ENCODE peak calls at places on chromosomes 1 and 21, in four cellular contexts. One of them, this sample, is unnamed.

GRCh38 chr1:21254335-21254951 is 35.8 kb downstream of the ECE1 start:
- DNase-seq in A549: no peak
- DNase-seq in foreskin fibroblast: peak
- DNase-seq in fibroblast of mammary gland: peak
- DNase-seq in this sample: no peak

GRCh38 chr21:22791986-22792560 is 1793.9 kb downstream of the NCAM2 start:
- DNase-seq in A549: peak
- DNase-seq in foreskin fibroblast: peak
- DNase-seq in fibroblast of mammary gland: peak
- DNase-seq in this sample: no peak

GRCh38 chr1:35379317-35380000 is 111.0 kb downstream of the ZMYM4 start:
- DNase-seq in A549: no peak
- DNase-seq in foreskin fibroblast: no peak
- DNase-seq in fibroblast of mammary gland: no peak
- DNase-seq in this sample: no peak

GRCh38 chr1:168609133-168609715 is 32.8 kb downstream of the XCL1 start:
- DNase-seq in A549: no peak
- DNase-seq in foreskin fibroblast: peak
- DNase-seq in fibroblast of mammary gland: peak
- DNase-seq in this sample: no peak

GRCh38 chr1:226831953-226832352 is 38.5 kb upstream of the PSEN2 start:
- DNase-seq in A549: no peak
- DNase-seq in foreskin fibroblast: no peak
- DNase-seq in fibroblast of mammary gland: no peak
- DNase-seq in this sample: no peak

GRCh38 chr1:44067258-44068250 is 36.3 kb upstream of the SLC6A9 start:
- DNase-seq in A549: no peak
- DNase-seq in foreskin fibroblast: no peak
- DNase-seq in fibroblast of mammary gland: no peak
- DNase-seq in this sample: no peak

GRCh38 chr1:8985915-8986813 is 40.1 kb downstream of the SLC2A7 start:
- DNase-seq in A549: peak
- DNase-seq in foreskin fibroblast: peak
- DNase-seq in fibroblast of mammary gland: peak
- DNase-seq in this sample: peak

GRCh38 chr21:43853851-43854772 is 10.9 kb upstream of the AGPAT3 start:
- DNase-seq in A549: no peak
- DNase-seq in foreskin fibroblast: no peak
- DNase-seq in fibroblast of mammary gland: no peak
- DNase-seq in this sample: no peak

GRCh38 chr1:86858524-86859261 is 55.2 kb downstream of the SELENOF start:
- DNase-seq in A549: no peak
- DNase-seq in foreskin fibroblast: no peak
- DNase-seq in fibroblast of mammary gland: no peak
- DNase-seq in this sample: no peak

GRCh38 chr1:162944974-162945639 is 84.1 kb upstream of the CCDC190 start:
- DNase-seq in A549: no peak
- DNase-seq in foreskin fibroblast: no peak
- DNase-seq in fibroblast of mammary gland: no peak
- DNase-seq in this sample: no peak

GRCh38 chr1:14945132-14946010 is 208.2 kb upstream of the TMEM51 start:
- DNase-seq in A549: no peak
- DNase-seq in foreskin fibroblast: peak
- DNase-seq in fibroblast of mammary gland: peak
- DNase-seq in this sample: peak

GRCh38 chr1:187001198-187001904 is 172.6 kb downstream of the PLA2G4A start:
- DNase-seq in A549: no peak
- DNase-seq in foreskin fibroblast: peak
- DNase-seq in fibroblast of mammary gland: peak
- DNase-seq in this sample: peak

GRCh38 chr1:5991784-5992033 is 516 bp downstream of the NPHP4 start:
- DNase-seq in A549: no peak
- DNase-seq in foreskin fibroblast: no peak
- DNase-seq in fibroblast of mammary gland: no peak
- DNase-seq in this sample: no peak

GRCh38 chr1:43284065-43284464 is 1.3 kb downstream of the C1orf210 start:
- DNase-seq in A549: no peak
- DNase-seq in foreskin fibroblast: no peak
- DNase-seq in fibroblast of mammary gland: no peak
- DNase-seq in this sample: no peak

GRCh38 chr1:61157420-61157987 is 75.1 kb downstream of the NFIA start:
- DNase-seq in A549: no peak
- DNase-seq in foreskin fibroblast: peak
- DNase-seq in fibroblast of mammary gland: peak
- DNase-seq in this sample: peak

GRCh38 chr1:2212542-2213491 is 15.3 kb upstream of the SKI start:
- DNase-seq in A549: peak
- DNase-seq in foreskin fibroblast: peak
- DNase-seq in fibroblast of mammary gland: peak
- DNase-seq in this sample: no peak

GRCh38 chr1:1602941-1603506 is 3.1 kb upstream of the FNDC10 start:
- DNase-seq in A549: no peak
- DNase-seq in foreskin fibroblast: no peak
- DNase-seq in fibroblast of mammary gland: no peak
- DNase-seq in this sample: no peak

GRCh38 chr1:180849031-180849775 is 63.5 kb upstream of the KIAA1614 start:
- DNase-seq in A549: no peak
- DNase-seq in foreskin fibroblast: no peak
- DNase-seq in fibroblast of mammary gland: no peak
- DNase-seq in this sample: no peak

GRCh38 chr1:243924188-243924587 is 74.1 kb upstream of the AKT3 start:
- DNase-seq in A549: no peak
- DNase-seq in foreskin fibroblast: peak
- DNase-seq in fibroblast of mammary gland: peak
- DNase-seq in this sample: peak

GRCh38 chr1:119285482-119285881 is 83.1 kb upstream of the HAO2 start:
- DNase-seq in A549: no peak
- DNase-seq in foreskin fibroblast: peak
- DNase-seq in fibroblast of mammary gland: peak
- DNase-seq in this sample: peak

DNA sequence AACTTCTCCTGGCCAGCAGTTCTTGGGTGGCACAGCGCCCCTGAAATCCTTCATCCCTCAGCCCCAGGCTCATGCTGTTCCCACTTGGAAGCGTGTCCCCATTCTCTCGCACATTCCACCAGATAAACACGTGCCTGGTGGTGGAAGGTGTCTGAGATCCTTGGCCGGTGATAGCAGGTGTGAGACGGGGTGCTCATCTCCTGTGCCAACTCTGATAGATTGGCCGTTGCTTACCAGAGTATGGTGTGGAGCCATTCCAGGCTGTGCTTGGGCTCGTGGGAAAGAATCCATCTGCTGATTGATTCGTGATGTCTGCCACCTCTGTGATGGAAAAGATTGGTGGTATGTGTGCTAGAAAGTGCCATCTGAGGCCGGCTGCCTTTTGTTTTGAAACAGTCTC is 22.2 kb downstream of the ACTL8 start:
- DNase-seq in A549: no peak
- DNase-seq in foreskin fibroblast: no peak
- DNase-seq in fibroblast of mammary gland: no peak
- DNase-seq in this sample: no peak
- H3K4me3 ChIP-seq in A549: no peak
- H3K4me3 ChIP-seq in foreskin fibroblast: no peak
- H3K4me3 ChIP-seq in fibroblast of mammary gland: no peak
- H3K4me3 ChIP-seq in this sample: no peak

GRCh38 chr1:25567710-25568089 is 24.3 kb downstream of the LDLRAP1 start:
- DNase-seq in A549: no peak
- DNase-seq in foreskin fibroblast: peak
- DNase-seq in fibroblast of mammary gland: no peak
- DNase-seq in this sample: no peak

GRCh38 chr1:25566186-25566729 is 22.9 kb downstream of the LDLRAP1 start:
- DNase-seq in A549: no peak
- DNase-seq in foreskin fibroblast: no peak
- DNase-seq in fibroblast of mammary gland: no peak
- DNase-seq in this sample: no peak

GRCh38 chr1:25565626-25566025 is 22.2 kb downstream of the LDLRAP1 start:
- DNase-seq in A549: no peak
- DNase-seq in foreskin fibroblast: no peak
- DNase-seq in fibroblast of mammary gland: no peak
- DNase-seq in this sample: no peak

GRCh38 chr1:25568090-25568833 is 24.9 kb downstream of the LDLRAP1 start:
- DNase-seq in A549: no peak
- DNase-seq in foreskin fibroblast: peak
- DNase-seq in fibroblast of mammary gland: peak
- DNase-seq in this sample: no peak

DNA sequence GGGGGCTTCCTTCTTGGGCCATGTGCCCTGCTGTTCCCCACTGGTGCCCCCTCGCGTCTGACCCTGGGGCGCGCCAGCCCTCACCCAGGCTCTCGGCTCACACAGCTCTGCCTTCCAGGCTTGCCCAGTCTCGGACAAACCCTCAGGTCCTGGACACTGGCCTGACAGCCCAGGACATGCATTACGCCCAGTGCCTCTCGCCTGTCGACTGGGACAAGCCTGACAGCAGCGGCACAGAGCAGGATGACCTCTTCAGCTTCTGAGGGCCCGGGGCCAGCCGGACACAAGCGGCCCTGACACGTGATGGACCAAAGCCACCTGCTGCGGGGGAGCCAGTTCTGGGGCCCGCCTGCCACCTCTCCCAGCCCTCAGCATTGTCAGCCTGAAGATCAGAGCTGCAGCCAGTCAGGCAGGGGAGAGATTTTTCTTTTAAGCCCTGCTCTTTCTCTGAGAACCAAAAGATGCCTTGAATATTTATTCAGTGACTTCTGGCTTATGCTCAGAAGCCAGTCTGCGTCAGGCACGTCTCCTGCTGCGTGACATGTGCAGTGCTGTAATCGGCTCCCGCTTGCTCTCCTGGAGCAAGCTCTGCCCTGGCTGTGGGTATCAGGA is 23.4 kb downstream of the LDLRAP1 start:
- DNase-seq in A549: no peak
- DNase-seq in foreskin fibroblast: peak
- DNase-seq in fibroblast of mammary gland: peak
- DNase-seq in this sample: peak
- TF ChIP-seq CTCF in A549: no peak
- TF ChIP-seq CTCF in foreskin fibroblast: peak
- TF ChIP-seq CTCF in fibroblast of mammary gland: no peak
- TF ChIP-seq CTCF in this sample: peak

GRCh38 chr1:25046194-25046532 is 116.1 kb upstream of the RUNX3 start:
- DNase-seq in A549: no peak
- DNase-seq in foreskin fibroblast: no peak
- DNase-seq in fibroblast of mammary gland: no peak
- DNase-seq in this sample: no peak
- H3K4me3 ChIP-seq in A549: no peak
- H3K4me3 ChIP-seq in foreskin fibroblast: no peak
- H3K4me3 ChIP-seq in fibroblast of mammary gland: no peak
- H3K4me3 ChIP-seq in this sample: no peak

DNA sequence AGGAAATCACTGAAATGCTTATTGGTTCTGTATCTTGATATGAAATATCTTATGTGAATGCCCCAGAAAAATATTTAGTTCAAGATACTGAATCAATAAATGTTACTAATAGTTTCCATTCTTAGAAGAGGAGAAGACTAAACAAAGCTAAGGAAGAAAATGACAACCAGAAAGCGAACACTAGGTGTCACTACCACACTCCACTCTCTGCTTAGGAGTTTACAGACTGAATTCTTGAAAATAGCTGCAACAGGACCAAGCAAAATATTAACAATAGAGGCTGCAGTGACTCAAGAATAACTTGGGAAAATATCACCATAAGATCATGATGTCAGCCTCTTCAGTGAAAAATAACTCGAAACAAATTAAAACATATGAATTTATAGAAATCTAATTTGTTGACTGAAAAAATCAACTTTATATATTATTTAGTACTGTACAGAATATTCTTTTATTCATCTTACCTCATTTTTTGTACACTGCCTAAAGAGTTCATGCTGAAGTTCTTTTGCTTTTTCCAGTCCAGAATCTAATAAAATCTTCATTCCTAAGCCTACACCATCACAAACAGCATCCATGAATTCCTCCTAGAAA is 61.6 kb downstream of the KIF14 start:
- DNase-seq in A549: peak
- DNase-seq in foreskin fibroblast: peak
- DNase-seq in fibroblast of mammary gland: peak
- DNase-seq in this sample: peak
- TF ChIP-seq CTCF in A549: peak
- TF ChIP-seq CTCF in foreskin fibroblast: peak
- TF ChIP-seq CTCF in fibroblast of mammary gland: peak
- TF ChIP-seq CTCF in this sample: peak

DNA sequence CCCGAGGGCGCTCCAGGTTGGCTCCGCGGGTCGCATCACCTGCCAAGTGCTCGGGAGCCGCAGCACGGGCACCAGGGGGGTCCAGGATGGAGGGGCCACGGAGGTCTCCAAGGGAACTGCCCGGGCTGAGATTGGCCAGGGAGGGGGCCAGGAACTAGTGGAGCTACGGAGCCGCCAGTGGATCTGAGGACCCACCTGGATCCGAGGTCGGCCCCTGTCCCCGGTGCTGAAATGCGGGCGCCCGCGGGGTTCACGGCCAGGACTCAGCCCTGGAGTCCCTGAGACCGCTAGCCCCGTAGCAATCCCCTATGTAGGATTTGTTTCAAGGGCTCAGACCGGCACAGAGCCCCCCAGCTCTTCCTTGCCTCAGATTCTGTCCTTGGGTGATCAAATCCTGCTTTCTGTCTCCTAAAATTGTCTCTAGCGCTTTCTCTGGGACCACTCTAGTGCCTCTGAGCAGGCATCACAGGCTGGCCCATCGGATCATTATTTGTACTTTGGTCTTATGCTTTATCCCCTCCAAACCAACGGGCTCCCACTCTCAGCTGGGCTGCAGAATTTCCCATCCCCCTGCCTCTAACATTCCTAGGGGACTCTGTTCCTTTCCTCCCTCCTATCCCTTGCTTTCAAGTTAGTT is 27.3 kb downstream of the KIAA2013 start:
- DNase-seq in A549: no peak
- DNase-seq in foreskin fibroblast: peak
- DNase-seq in fibroblast of mammary gland: no peak
- DNase-seq in this sample: no peak
- H3K4me3 ChIP-seq in A549: no peak
- H3K4me3 ChIP-seq in foreskin fibroblast: no peak
- H3K4me3 ChIP-seq in fibroblast of mammary gland: no peak
- H3K4me3 ChIP-seq in this sample: no peak

GRCh38 chr1:17883662-17884395 is 128.7 kb downstream of the ACTL8 start:
- DNase-seq in A549: no peak
- DNase-seq in foreskin fibroblast: no peak
- DNase-seq in fibroblast of mammary gland: no peak
- DNase-seq in this sample: no peak

GRCh38 chr1:17880429-17880828 is 125.3 kb downstream of the ACTL8 start:
- DNase-seq in A549: no peak
- DNase-seq in foreskin fibroblast: no peak
- DNase-seq in fibroblast of mammary gland: no peak
- DNase-seq in this sample: no peak

GRCh38 chr1:17878837-17879236 is 123.7 kb downstream of the ACTL8 start:
- DNase-seq in A549: no peak
- DNase-seq in foreskin fibroblast: peak
- DNase-seq in fibroblast of mammary gland: peak
- DNase-seq in this sample: peak

GRCh38 chr1:17883136-17883535 is 128.0 kb downstream of the ACTL8 start:
- DNase-seq in A549: no peak
- DNase-seq in foreskin fibroblast: no peak
- DNase-seq in fibroblast of mammary gland: no peak
- DNase-seq in this sample: no peak

GRCh38 chr1:17881761-17882160 is 126.6 kb downstream of the ACTL8 start:
- DNase-seq in A549: no peak
- DNase-seq in foreskin fibroblast: peak
- DNase-seq in fibroblast of mammary gland: peak
- DNase-seq in this sample: no peak
- TF ChIP-seq CTCF in A549: no peak
- TF ChIP-seq CTCF in foreskin fibroblast: no peak
- TF ChIP-seq CTCF in fibroblast of mammary gland: no peak
- TF ChIP-seq CTCF in this sample: no peak

GRCh38 chr1:32887623-32888022 is 1.3 kb downstream of the HPCA start:
- DNase-seq in A549: no peak
- DNase-seq in foreskin fibroblast: no peak
- DNase-seq in fibroblast of mammary gland: no peak
- DNase-seq in this sample: no peak
- H3K4me3 ChIP-seq in A549: no peak
- H3K4me3 ChIP-seq in foreskin fibroblast: no peak
- H3K4me3 ChIP-seq in fibroblast of mammary gland: no peak
- H3K4me3 ChIP-seq in this sample: no peak

This sample was measured in AG09309.